ENCODE peak calls at places on chromosomes 2 and 18, in six cellular contexts. One of them, this sample, is unnamed.

GRCh38 chr2:127421871-127422618 is 3.8 kb downstream of the PROC start:
- DNase-seq in stomach: peak; percentile 22
- DNase-seq in heart left ventricle: no peak
- DNase-seq in GM23248: no peak
- DNase-seq in K562: no peak
- DNase-seq in ovary: no peak
- DNase-seq in this sample: peak; percentile 38

GRCh38 chr2:46979611-46980010 is 64.0 kb upstream of the MCFD2 start:
- DNase-seq in stomach: no peak
- DNase-seq in heart left ventricle: peak; percentile 26
- DNase-seq in GM23248: no peak
- DNase-seq in K562: no peak
- DNase-seq in ovary: no peak
- DNase-seq in this sample: no peak

GRCh38 chr18:75198046-75198445 is 10.9 kb downstream of the PTGR3 start:
- DNase-seq in stomach: no peak
- DNase-seq in heart left ventricle: no peak
- DNase-seq in GM23248: peak; percentile 56
- DNase-seq in K562: no peak
- DNase-seq in ovary: no peak
- DNase-seq in this sample: no peak

GRCh38 chr18:77737412-77737811 is 487.8 kb downstream of the GALR1 start:
- DNase-seq in stomach: no peak
- DNase-seq in heart left ventricle: no peak
- DNase-seq in GM23248: no peak
- DNase-seq in K562: no peak
- DNase-seq in ovary: no peak
- DNase-seq in this sample: no peak

GRCh38 chr2:152542344-152542994 is 174.8 kb downstream of the PRPF40A start:
- DNase-seq in stomach: no peak
- DNase-seq in heart left ventricle: no peak
- DNase-seq in GM23248: no peak
- DNase-seq in K562: no peak
- DNase-seq in ovary: no peak
- DNase-seq in this sample: no peak

GRCh38 chr2:85539361-85540130 is 578 bp downstream of the MAT2A start:
- DNase-seq in stomach: peak; percentile 64
- DNase-seq in heart left ventricle: peak; percentile 86
- DNase-seq in GM23248: peak; percentile 82
- DNase-seq in K562: peak; percentile 83
- DNase-seq in ovary: peak; percentile 84
- DNase-seq in this sample: peak; percentile 72

GRCh38 chr2:20421988-20422678 is 24.7 kb upstream of the RHOB start:
- DNase-seq in stomach: peak; percentile 98
- DNase-seq in heart left ventricle: peak; percentile 95
- DNase-seq in GM23248: peak; percentile 95
- DNase-seq in K562: no peak
- DNase-seq in ovary: peak; percentile 76
- DNase-seq in this sample: peak; percentile 90

GRCh38 chr2:59034791-59035190 is 793.7 kb upstream of the FANCL start:
- DNase-seq in stomach: no peak
- DNase-seq in heart left ventricle: no peak
- DNase-seq in GM23248: peak; percentile 3
- DNase-seq in K562: no peak
- DNase-seq in ovary: no peak
- DNase-seq in this sample: no peak

GRCh38 chr2:229268626-229269025 is 2.5 kb downstream of the PID1 start:
- DNase-seq in stomach: no peak
- DNase-seq in heart left ventricle: no peak
- DNase-seq in GM23248: peak; percentile 49
- DNase-seq in K562: no peak
- DNase-seq in ovary: no peak
- DNase-seq in this sample: no peak

GRCh38 chr18:55856191-55856590 is 268.2 kb upstream of the TCF4 start:
- DNase-seq in stomach: no peak
- DNase-seq in heart left ventricle: no peak
- DNase-seq in GM23248: peak; percentile 87
- DNase-seq in K562: no peak
- DNase-seq in ovary: no peak
- DNase-seq in this sample: no peak

GRCh38 chr2:120262761-120263428 is 10.2 kb downstream of the RALB start:
- DNase-seq in stomach: no peak
- DNase-seq in heart left ventricle: no peak
- DNase-seq in GM23248: peak; percentile 72
- DNase-seq in K562: peak; percentile 38
- DNase-seq in ovary: no peak
- DNase-seq in this sample: no peak

GRCh38 chr2:240275386-240275785 is 134.9 kb upstream of the OTOS start:
- DNase-seq in stomach: no peak
- DNase-seq in heart left ventricle: no peak
- DNase-seq in GM23248: no peak
- DNase-seq in K562: no peak
- DNase-seq in ovary: no peak
- DNase-seq in this sample: no peak

GRCh38 chr2:20447437-20448245 is 767 bp downstream of the RHOB start:
- DNase-seq in stomach: peak; percentile 57
- DNase-seq in heart left ventricle: peak; percentile 65
- DNase-seq in GM23248: peak; percentile 77
- DNase-seq in K562: no peak
- DNase-seq in ovary: peak; percentile 72
- DNase-seq in this sample: peak; percentile 83

GRCh38 chr2:111100765-111101162 is 19.9 kb upstream of the BCL2L11 start:
- DNase-seq in stomach: no peak
- DNase-seq in heart left ventricle: no peak
- DNase-seq in GM23248: no peak
- DNase-seq in K562: peak; percentile 12
- DNase-seq in ovary: no peak
- DNase-seq in this sample: no peak

GRCh38 chr2:215136669-215137328 is 1.6 kb downstream of the ABCA12 start:
- DNase-seq in stomach: no peak
- DNase-seq in heart left ventricle: no peak
- DNase-seq in GM23248: peak; percentile 20
- DNase-seq in K562: no peak
- DNase-seq in ovary: no peak
- DNase-seq in this sample: no peak

GRCh38 chr2:189799531-189799930 is 15.3 kb downstream of the PMS1 start:
- DNase-seq in stomach: no peak
- DNase-seq in heart left ventricle: no peak
- DNase-seq in GM23248: peak; percentile 87
- DNase-seq in K562: no peak
- DNase-seq in ovary: no peak
- DNase-seq in this sample: peak; percentile 24

GRCh38 chr18:60049172-60049571 is 149.4 kb downstream of the PMAIP1 start:
- DNase-seq in stomach: no peak
- DNase-seq in heart left ventricle: no peak
- DNase-seq in GM23248: no peak
- DNase-seq in K562: no peak
- DNase-seq in ovary: no peak
- DNase-seq in this sample: no peak

GRCh38 chr2:216450346-216450745 is 38.1 kb downstream of the SMARCAL1 start:
- DNase-seq in stomach: no peak
- DNase-seq in heart left ventricle: no peak
- DNase-seq in GM23248: no peak
- DNase-seq in K562: no peak
- DNase-seq in ovary: no peak
- DNase-seq in this sample: no peak

GRCh38 chr18:30929718-30930117 is 112.8 kb downstream of the DSC3 start:
- DNase-seq in stomach: no peak
- DNase-seq in heart left ventricle: no peak
- DNase-seq in GM23248: no peak
- DNase-seq in K562: no peak
- DNase-seq in ovary: no peak
- DNase-seq in this sample: no peak

GRCh38 chr2:25927357-25927756 is 49.1 kb upstream of the ASXL2 start:
- DNase-seq in stomach: no peak
- DNase-seq in heart left ventricle: no peak
- DNase-seq in GM23248: no peak
- DNase-seq in K562: no peak
- DNase-seq in ovary: no peak
- DNase-seq in this sample: no peak

GRCh38 chr2:18247282-18248110 is 313.0 kb downstream of the RDH14 start:
- DNase-seq in stomach: no peak
- DNase-seq in heart left ventricle: no peak
- DNase-seq in GM23248: no peak
- DNase-seq in K562: no peak
- DNase-seq in ovary: no peak
- DNase-seq in this sample: no peak

GRCh38 chr2:73999881-74000597 is 15.3 kb downstream of the TET3 start:
- DNase-seq in stomach: no peak
- DNase-seq in heart left ventricle: no peak
- DNase-seq in GM23248: peak; percentile 61
- DNase-seq in K562: no peak
- DNase-seq in ovary: peak; percentile 55
- DNase-seq in this sample: no peak

GRCh38 chr2:202378661-202379338 is 2.7 kb downstream of the BMPR2 start:
- DNase-seq in stomach: no peak
- DNase-seq in heart left ventricle: no peak
- DNase-seq in GM23248: peak; percentile 39
- DNase-seq in K562: no peak
- DNase-seq in ovary: no peak
- DNase-seq in this sample: no peak

GRCh38 chr2:69764286-69765058 is 22.5 kb downstream of the ANXA4 start:
- DNase-seq in stomach: no peak
- DNase-seq in heart left ventricle: no peak
- DNase-seq in GM23248: peak; percentile 36
- DNase-seq in K562: no peak
- DNase-seq in ovary: no peak
- DNase-seq in this sample: no peak

GRCh38 chr2:54983345-54984235 is 66.7 kb downstream of the RTN4 start:
- DNase-seq in stomach: no peak
- DNase-seq in heart left ventricle: no peak
- DNase-seq in GM23248: peak; percentile 73
- DNase-seq in K562: no peak
- DNase-seq in ovary: no peak
- DNase-seq in this sample: no peak

GRCh38 chr18:53131001-53131400 is 791.0 kb downstream of the DCC start:
- DNase-seq in stomach: no peak
- DNase-seq in heart left ventricle: no peak
- DNase-seq in GM23248: no peak
- DNase-seq in K562: no peak
- DNase-seq in ovary: no peak
- DNase-seq in this sample: no peak

GRCh38 chr18:61274561-61274960 is 58.7 kb upstream of the CDH20 start:
- DNase-seq in stomach: no peak
- DNase-seq in heart left ventricle: no peak
- DNase-seq in GM23248: no peak
- DNase-seq in K562: no peak
- DNase-seq in ovary: no peak
- DNase-seq in this sample: no peak

GRCh38 chr2:230898016-230898415 is 27.0 kb downstream of the GPR55 start:
- DNase-seq in stomach: peak; percentile 25
- DNase-seq in heart left ventricle: no peak
- DNase-seq in GM23248: no peak
- DNase-seq in K562: no peak
- DNase-seq in ovary: peak; percentile 3
- DNase-seq in this sample: peak; percentile 38

DNA sequence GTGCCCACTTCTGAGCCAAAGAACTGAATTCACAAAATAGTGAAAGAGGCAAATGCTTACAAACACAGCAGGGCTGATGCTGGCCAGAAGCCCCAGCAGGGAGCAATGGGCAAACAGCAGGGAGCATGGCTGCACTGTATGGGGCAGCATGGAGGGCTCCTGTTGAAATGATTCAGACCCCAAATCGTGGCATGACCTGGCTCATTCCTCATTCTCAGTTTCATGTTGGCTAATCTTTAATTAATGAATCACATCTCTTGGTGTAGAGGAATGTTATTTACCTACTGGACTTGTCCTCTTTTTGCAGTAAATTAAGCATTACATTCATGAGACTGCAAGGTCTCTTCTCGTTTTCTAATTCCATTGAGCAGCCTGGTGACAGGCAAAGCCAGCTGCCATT is 85.0 kb upstream of the ST8SIA3 start:
- DNase-seq in stomach: no peak
- DNase-seq in heart left ventricle: no peak
- DNase-seq in GM23248: no peak
- DNase-seq in K562: no peak
- DNase-seq in ovary: no peak
- DNase-seq in this sample: no peak
- H3K4me1 ChIP-seq in stomach: no peaks in the 10 kb centered on the region
- H3K4me1 ChIP-seq in heart left ventricle: no peaks in the 10 kb centered on the region
- H3K4me1 ChIP-seq in GM23248: no peaks in the 10 kb centered on the region
- H3K4me1 ChIP-seq in K562: no peaks in the 10 kb centered on the region
- H3K4me1 ChIP-seq in ovary: no peaks in the 10 kb centered on the region
- H3K4me1 ChIP-seq in this sample: no peaks in the 10 kb centered on the region

GRCh38 chr2:219354582-219354981 is 22.0 kb upstream of the RESP18 start:
- DNase-seq in stomach: no peak
- DNase-seq in heart left ventricle: no peak
- DNase-seq in GM23248: no peak
- DNase-seq in K562: no peak
- DNase-seq in ovary: no peak
- DNase-seq in this sample: no peak
- H3K27me3 ChIP-seq in stomach: peaks cover 7% of the 10 kb centered on the region
- H3K27me3 ChIP-seq in heart left ventricle: peaks cover 14% of the 10 kb centered on the region
- H3K27me3 ChIP-seq in GM23248: peaks cover 18% of the 10 kb centered on the region
- H3K27me3 ChIP-seq in K562: peaks cover 6% of the 10 kb centered on the region
- H3K27me3 ChIP-seq in ovary: no peaks in the 10 kb centered on the region
- H3K27me3 ChIP-seq in this sample: peaks cover 14% of the 10 kb centered on the region

DNA sequence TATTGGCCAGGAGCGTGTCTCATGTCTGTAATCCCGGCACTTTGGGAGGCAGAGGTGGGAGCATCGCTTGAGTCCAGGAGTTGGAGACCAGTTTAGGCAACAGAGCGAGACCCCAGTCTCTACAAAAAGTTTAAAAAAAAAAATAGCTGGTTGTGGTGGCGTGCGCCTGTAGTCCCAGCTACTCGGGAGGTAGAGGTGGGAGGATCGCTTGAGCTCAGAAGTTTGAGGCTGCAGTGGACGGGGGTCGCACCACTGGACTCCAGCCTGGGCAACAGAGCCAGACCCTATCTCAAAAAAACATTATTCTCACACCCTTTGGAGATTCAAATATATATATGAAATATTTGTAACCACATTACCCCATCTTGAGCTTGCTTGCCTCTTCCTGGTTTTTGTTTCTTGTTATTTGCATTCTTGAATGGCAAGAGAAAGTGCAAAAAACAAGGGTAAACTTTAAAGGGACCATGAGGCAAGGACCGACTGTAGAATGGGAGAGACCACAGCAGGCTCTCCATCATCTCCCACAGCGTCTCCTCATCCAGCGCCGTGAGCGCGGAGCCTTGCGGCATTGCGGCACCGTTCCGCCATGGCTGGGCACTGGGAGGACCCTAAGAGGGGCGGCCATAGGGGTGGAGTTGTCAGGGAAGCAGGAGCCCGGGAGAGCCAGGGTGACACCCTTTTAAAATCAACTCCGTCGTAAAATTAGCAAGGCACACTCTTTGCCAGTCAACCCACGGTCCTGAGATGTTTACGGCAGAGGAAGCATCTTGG is 1.4 kb downstream of the ELP2 start:
- DNase-seq in stomach: no peak
- DNase-seq in heart left ventricle: no peak
- DNase-seq in GM23248: no peak
- DNase-seq in K562: peak; percentile 24
- DNase-seq in ovary: no peak
- DNase-seq in this sample: no peak
- H3K4me1 ChIP-seq in stomach: peaks cover 24% of the 10 kb centered on the region
- H3K4me1 ChIP-seq in heart left ventricle: peaks cover 30% of the 10 kb centered on the region
- H3K4me1 ChIP-seq in GM23248: peaks cover 12% of the 10 kb centered on the region
- H3K4me1 ChIP-seq in K562: peaks cover 32% of the 10 kb centered on the region
- H3K4me1 ChIP-seq in ovary: peaks cover 15% of the 10 kb centered on the region
- H3K4me1 ChIP-seq in this sample: peaks cover 27% of the 10 kb centered on the region

GRCh38 chr2:11550302-11550701 is 16.5 kb downstream of the GREB1 start:
- DNase-seq in stomach: no peak
- DNase-seq in heart left ventricle: no peak
- DNase-seq in GM23248: no peak
- DNase-seq in K562: no peak
- DNase-seq in ovary: no peak
- DNase-seq in this sample: no peak
- H3K27me3 ChIP-seq in stomach: no peaks in the 10 kb centered on the region
- H3K27me3 ChIP-seq in heart left ventricle: no peaks in the 10 kb centered on the region
- H3K27me3 ChIP-seq in GM23248: peaks cover 18% of the 10 kb centered on the region
- H3K27me3 ChIP-seq in K562: peaks cover 42% of the 10 kb centered on the region
- H3K27me3 ChIP-seq in ovary: no peaks in the 10 kb centered on the region
- H3K27me3 ChIP-seq in this sample: no peaks in the 10 kb centered on the region

This sample was measured in adrenal gland.